ENCODE peak calls at places on chromosomes 3 and 15, in ten cellular contexts. L, I, V, B, U, G, W, A, S and J are unnamed samples.

GRCh38 chr3:40736943-40737342 is 212.2 kb downstream of the ZNF621 start:
- DNase-seq in L (no peak), I (no peak), V (no peak), B (no peak), U (no peak), G (no peak), W (no peak), A (no peak), S (no peak), J (no peak)

GRCh38 chr15:101167791-101168462 is 83.9 kb downstream of the CHSY1 start:
- DNase-seq in L (peak; percentile 86), I (no peak), V (peak; percentile 30), B (no peak), U (peak; percentile 45), G (peak; percentile 96), W (peak; percentile 25), A (peak; percentile 55), S (peak; percentile 40), J (peak; percentile 44)

GRCh38 chr15:28892789-28893610 is 7.2 kb downstream of the APBA2 start:
- DNase-seq in L (no peak), I (no peak), V (no peak), B (no peak), U (no peak), G (peak; percentile 31), W (peak; percentile 56), A (no peak), S (peak; percentile 47), J (no peak)

GRCh38 chr3:24242012-24242698 is 252.5 kb downstream of the THRB start:
- DNase-seq in L (no peak), I (no peak), V (no peak), B (no peak), U (no peak), G (peak; percentile 95), W (no peak), A (no peak), S (no peak), J (no peak)

GRCh38 chr3:87788516-87788915 is 270.3 kb downstream of the CGGBP1 start:
- DNase-seq in L (no peak), I (no peak), V (no peak), B (no peak), U (no peak), G (no peak), W (no peak), A (no peak), S (no peak), J (no peak)

GRCh38 chr3:102085431-102086226 is 236.3 kb downstream of the NFKBIZ start:
- DNase-seq in L (no peak), I (no peak), V (no peak), B (no peak), U (no peak), G (no peak), W (no peak), A (no peak), S (no peak), J (no peak)

GRCh38 chr3:169825316-169825715 is 12.6 kb upstream of the LRRC34 start:
- DNase-seq in L (no peak), I (no peak), V (no peak), B (no peak), U (no peak), G (no peak), W (no peak), A (no peak), S (no peak), J (no peak)

GRCh38 chr15:83605595-83605994 is 48.3 kb upstream of the ADAMTSL3 start:
- DNase-seq in L (no peak), I (no peak), V (peak; percentile 10), B (no peak), U (no peak), G (no peak), W (no peak), A (peak; percentile 60), S (no peak), J (no peak)

GRCh38 chr3:140170612-140171011 is 235.6 kb downstream of the CLSTN2 start:
- DNase-seq in L (no peak), I (no peak), V (no peak), B (no peak), U (no peak), G (no peak), W (no peak), A (no peak), S (no peak), J (no peak)

GRCh38 chr3:174168538-174169254 is 690.4 kb upstream of the NAALADL2 start:
- DNase-seq in L (no peak), I (no peak), V (no peak), B (peak; percentile 46), U (no peak), G (no peak), W (no peak), A (no peak), S (no peak), J (no peak)

GRCh38 chr15:38038659-38039442 is 104.4 kb downstream of the TMCO5A start:
- DNase-seq in L (no peak), I (no peak), V (no peak), B (no peak), U (no peak), G (peak; percentile 57), W (no peak), A (no peak), S (no peak), J (no peak)

GRCh38 chr3:72999971-73000370 is 3.4 kb downstream of the PPP4R2 start:
- DNase-seq in L (no peak), I (no peak), V (no peak), B (no peak), U (no peak), G (no peak), W (no peak), A (no peak), S (no peak), J (no peak)

GRCh38 chr3:105527538-105527937 is 160.8 kb downstream of the ALCAM start:
- DNase-seq in L (no peak), I (no peak), V (no peak), B (no peak), U (no peak), G (no peak), W (no peak), A (no peak), S (no peak), J (no peak)

GRCh38 chr3:112579232-112579631 is 17.4 kb downstream of the SLC35A5 start:
- DNase-seq in L (no peak), I (no peak), V (no peak), B (no peak), U (no peak), G (no peak), W (no peak), A (no peak), S (no peak), J (no peak)

GRCh38 chr3:121943434-121943833 is 49.2 kb downstream of the SLC15A2 start:
- DNase-seq in L (no peak), I (no peak), V (no peak), B (no peak), U (no peak), G (peak; percentile 2), W (no peak), A (no peak), S (no peak), J (no peak)

GRCh38 chr3:158420654-158421396 is 150.2 kb upstream of the MLF1 start:
- DNase-seq in L (no peak), I (no peak), V (no peak), B (no peak), U (no peak), G (peak; percentile 57), W (no peak), A (no peak), S (no peak), J (no peak)

GRCh38 chr3:97882975-97883598 is 61.3 kb downstream of the CRYBG3 start:
- DNase-seq in L (no peak), I (no peak), V (no peak), B (no peak), U (no peak), G (peak; percentile 67), W (no peak), A (no peak), S (peak; percentile 12), J (no peak)

DNA sequence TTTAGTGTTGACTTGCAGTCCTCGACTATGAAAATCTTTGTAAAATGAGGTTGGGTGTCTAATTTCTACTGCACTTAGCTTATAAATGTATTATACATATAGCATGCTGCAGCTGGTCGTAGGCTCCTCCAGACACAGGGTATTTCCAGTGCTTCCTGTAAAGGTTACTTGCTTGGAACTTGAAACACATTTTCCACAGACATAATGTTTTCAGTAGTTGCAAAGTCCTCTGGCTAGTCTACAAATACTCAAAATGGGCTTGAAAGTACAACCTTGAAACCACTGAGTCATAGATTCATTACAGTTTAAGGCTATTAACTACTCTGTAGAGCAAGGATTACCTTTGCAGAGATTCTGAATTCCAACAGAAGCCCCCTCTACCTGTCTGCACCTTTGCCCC is 464.1 kb downstream of the RAP2B start:
- DNase-seq in L (no peak), I (no peak), V (no peak), B (no peak), U (no peak), G (no peak), W (no peak), A (no peak), S (no peak), J (no peak)
- TF ChIP-seq CTCF in L (no peak), I (no peak), V (no peak), B (no peak), U (no peak), G (no peak), W (no peak), A (no peak), S (no peak), J (no peak)

DNA sequence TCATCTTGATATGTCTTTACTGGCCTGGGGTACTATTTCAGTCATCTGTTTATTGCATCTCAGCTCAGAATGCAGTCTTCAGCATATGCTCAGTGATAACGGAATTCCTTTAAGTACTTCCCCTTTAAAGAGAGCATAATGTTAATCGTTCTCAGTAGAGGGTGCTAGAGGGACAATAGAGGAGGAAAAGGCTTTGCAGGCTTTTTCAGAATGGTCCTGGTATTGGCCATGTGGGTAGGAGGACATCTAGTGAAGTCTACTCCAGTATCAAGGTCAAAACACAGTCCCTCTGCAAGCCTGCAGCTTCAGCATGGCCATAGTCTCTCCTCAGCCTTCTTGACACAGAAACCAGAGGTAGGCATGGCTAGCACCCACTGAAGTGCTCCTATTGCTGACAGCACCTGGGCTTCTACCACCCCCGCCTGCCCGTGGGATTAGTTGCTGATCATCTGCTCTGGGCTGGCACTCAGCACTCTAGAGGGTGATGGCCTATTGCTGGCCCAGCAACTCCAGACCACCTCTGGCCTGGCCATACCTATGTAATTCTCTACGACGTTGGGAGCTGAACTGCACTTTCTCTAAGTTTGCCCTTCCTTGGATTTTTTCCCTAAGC is 65.4 kb downstream of the KCNH8 start:
- DNase-seq in L (no peak), I (no peak), V (no peak), B (peak; percentile 56), U (no peak), G (no peak), W (no peak), A (no peak), S (no peak), J (no peak)
- TF ChIP-seq CTCF in L (no peak), I (no peak), V (no peak), B (peak; percentile 65), U (no peak), G (no peak), W (peak; percentile 52), A (no peak), S (no peak), J (no peak)

GRCh38 chr3:153513236-153513635 is 351.2 kb downstream of the RAP2B start:
- DNase-seq in L (no peak), I (no peak), V (no peak), B (peak; percentile 64), U (no peak), G (peak; percentile 13), W (no peak), A (no peak), S (no peak), J (no peak)
- TF ChIP-seq CTCF in L (no peak), I (no peak), V (peak; percentile 17), B (peak; percentile 80), U (peak; percentile 57), G (peak; percentile 19), W (no peak), A (no peak), S (no peak), J (no peak)

GRCh38 chr15:24835301-24835700 is 119.5 kb upstream of the SNRPN start:
- DNase-seq in L (no peak), I (no peak), V (no peak), B (no peak), U (no peak), G (no peak), W (no peak), A (no peak), S (no peak), J (no peak)
- TF ChIP-seq CTCF in L (no peak), I (no peak), V (no peak), B (peak; percentile 40), U (no peak), G (no peak), W (no peak), A (no peak), S (no peak), J (no peak)